ENCODE peak calls at places on chromosome 20, in four cellular contexts. K is Peyer's patch; H is tibial nerve; N is stimulated activated CD8-positive, alpha-beta memory T cell treated with anti-CD3 and anti-CD28 coated beads, Interleukin-2, amount 100 ng/mL, for 1 hour. R is an unnamed sample.

GRCh38 chr20:50690979-50691584 is at the start of gene RIPOR3:
- DNase-seq in K (peak), H (no peak), N (no peak), R (no peak)

GRCh38 chr20:40232288-40232687 is 456.7 kb downstream of the MAFB start:
- DNase-seq in K (no peak), H (no peak), N (no peak), R (no peak)

GRCh38 chr20:25136643-25137559 is 55.0 kb upstream of the VSX1 start:
- DNase-seq in K (no peak), H (peak), N (no peak), R (no peak)

GRCh38 chr20:5602346-5602745 is 147.9 kb upstream of the SHLD1 start:
- DNase-seq in K (no peak), H (no peak), N (no peak), R (no peak)

GRCh38 chr20:63100926-63101699 is 94.3 kb upstream of the BHLHE23 start:
- DNase-seq in K (peak), H (no peak), N (no peak), R (no peak)

GRCh38 chr20:37821691-37822655 is 81.0 kb upstream of the VSTM2L start:
- DNase-seq in K (no peak), H (no peak), N (no peak), R (no peak)

GRCh38 chr20:36835453-36836198 is 40.3 kb upstream of the TLDC2 start:
- DNase-seq in K (peak), H (peak), N (peak), R (peak)

GRCh38 chr20:8020314-8021079 is 936 bp upstream of the TMX4 start:
- DNase-seq in K (no peak), H (no peak), N (no peak), R (peak)

GRCh38 chr20:56762401-56762800 is 133.3 kb downstream of the TFAP2C start:
- DNase-seq in K (no peak), H (no peak), N (no peak), R (no peak)

GRCh38 chr20:21505810-21506530 is 7.9 kb downstream of the NKX2-2 start:
- DNase-seq in K (peak), H (no peak), N (peak), R (peak)

GRCh38 chr20:7516631-7517051 is 423.6 kb downstream of the HAO1 start:
- DNase-seq in K (no peak), H (no peak), N (no peak), R (no peak)

GRCh38 chr20:63094767-63095499 is 88.2 kb upstream of the BHLHE23 start:
- DNase-seq in K (peak), H (no peak), N (no peak), R (no peak)

GRCh38 chr20:58876437-58876836 is 23.9 kb downstream of the GNAS start:
- DNase-seq in K (no peak), H (no peak), N (no peak), R (no peak)

GRCh38 chr20:48822879-48823385 is 4.9 kb downstream of the PREX1 start:
- DNase-seq in K (no peak), H (no peak), N (no peak), R (no peak)

GRCh38 chr20:22523128-22523498 is 61.3 kb downstream of the FOXA2 start:
- DNase-seq in K (no peak), H (no peak), N (no peak), R (no peak)

GRCh38 chr20:10622657-10623418 is 51.0 kb downstream of the JAG1 start:
- DNase-seq in K (no peak), H (no peak), N (no peak), R (no peak)

GRCh38 chr20:51889466-51889865 is 87.1 kb upstream of the SALL4 start:
- DNase-seq in K (no peak), H (no peak), N (no peak), R (no peak)

GRCh38 chr20:44532981-44533331 is 11.1 kb upstream of the SERINC3 start:
- DNase-seq in K (no peak), H (no peak), N (no peak), R (no peak)

GRCh38 chr20:44231193-44231592 is 15.9 kb upstream of the GDAP1L1 start:
- DNase-seq in K (no peak), H (no peak), N (no peak), R (no peak)

GRCh38 chr20:14581731-14582130 is 244.3 kb upstream of the FLRT3 start:
- DNase-seq in K (no peak), H (no peak), N (no peak), R (no peak)

GRCh38 chr20:34632870-34633452 is 43.9 kb downstream of the PIGU start:
- DNase-seq in K (no peak), H (no peak), N (no peak), R (no peak)

GRCh38 chr20:46634528-46634927 is 16.7 kb downstream of the SLC13A3 start:
- DNase-seq in K (no peak), H (no peak), N (no peak), R (no peak)

GRCh38 chr20:34110025-34111013 is 1.7 kb downstream of the EIF2S2 start:
- DNase-seq in K (no peak), H (no peak), N (no peak), R (peak)

GRCh38 chr20:61280217-61280980 is 28.3 kb downstream of the CDH4 start:
- DNase-seq in K (no peak), H (no peak), N (no peak), R (no peak)

GRCh38 chr20:46580613-46581012 is 30.2 kb upstream of the OCSTAMP start:
- DNase-seq in K (no peak), H (no peak), N (no peak), R (no peak)

GRCh38 chr20:17399303-17399985 is 131.7 kb downstream of the BFSP1 start:
- DNase-seq in K (no peak), H (no peak), N (no peak), R (no peak)

GRCh38 chr20:51578145-51578459 is 35.6 kb upstream of the NFATC2 start:
- DNase-seq in K (no peak), H (no peak), N (no peak), R (no peak)

GRCh38 chr20:39849664-39850063 is 839.4 kb downstream of the MAFB start:
- DNase-seq in K (peak), H (peak), N (no peak), R (no peak)

GRCh38 chr20:32495949-32496348 is 89.2 kb downstream of the NOL4L start:
- DNase-seq in K (no peak), H (no peak), N (no peak), R (no peak)

GRCh38 chr20:18778993-18779392 is 34.6 kb upstream of the SCP2D1 start:
- DNase-seq in K (no peak), H (no peak), N (no peak), R (no peak)

GRCh38 chr20:46557231-46557956 is 6.9 kb upstream of the OCSTAMP start:
- DNase-seq in K (no peak), H (no peak), N (no peak), R (no peak)

GRCh38 chr20:45378191-45378590 is at the start of gene TP53TG5:
- DNase-seq in K (no peak), H (no peak), N (no peak), R (no peak)

GRCh38 chr20:5168582-5169396 is 42.0 kb downstream of the CDS2 start:
- DNase-seq in K (no peak), H (no peak), N (no peak), R (no peak)

GRCh38 chr20:51310216-51310615 is 232.3 kb downstream of the NFATC2 start:
- DNase-seq in K (no peak), H (no peak), N (no peak), R (no peak)

R was measured in GM13977.